ENCODE peak calls at places on chromosomes 7 and 10, in four cellular contexts. Q is A673, E is brain microvascular endothelial cell, T is BE2C. L is an unnamed sample. For H3K27me3, the result is how much of the 10 kb centered on the place peaks cover.

GRCh38 chr7:106001196-106001595 is 38.1 kb downstream of the CDHR3 start:
- DNase-seq in Q (no peak), E (no peak), T (no peak), L (no peak)

GRCh38 chr7:2997014-2997413 is 46.7 kb downstream of the CARD11 start:
- DNase-seq in T (no peak), Q (no peak), E (no peak), L (no peak)

GRCh38 chr7:18505870-18506460 is 10.4 kb downstream of the HDAC9 start:
- DNase-seq in E (peak), Q (no peak), T (no peak), L (no peak)

GRCh38 chr10:130748409-130749057 is 563.0 kb downstream of the TCERG1L start:
- DNase-seq in E (no peak), T (no peak), Q (no peak), L (no peak)

GRCh38 chr10:44786451-44786850 is 124.7 kb upstream of the TMEM72 start:
- DNase-seq in E (peak), Q (no peak), T (no peak), L (no peak)

GRCh38 chr7:90473819-90474218 is 4.4 kb downstream of the PTTG1IP2 start:
- DNase-seq in Q (no peak), T (no peak), E (no peak), L (no peak)

GRCh38 chr10:133465191-133465949 is 11.6 kb downstream of the SCART1 start:
- DNase-seq in E (no peak), T (no peak), Q (no peak), L (no peak)

GRCh38 chr10:71646051-71646450 is 73.5 kb downstream of the C10orf105 start:
- DNase-seq in T (no peak), Q (no peak), E (no peak), L (no peak)

GRCh38 chr10:68301790-68302502 is 29.9 kb upstream of the HNRNPH3 start:
- DNase-seq in E (peak), Q (peak), T (no peak), L (no peak)

GRCh38 chr10:63430999-63431356 is 34.8 kb downstream of the JMJD1C start:
- DNase-seq in Q (no peak), T (no peak), E (no peak), L (no peak)

GRCh38 chr10:120077707-120078492 is 185.4 kb downstream of the SEC23IP start:
- DNase-seq in E (no peak), T (no peak), Q (no peak), L (no peak)

DNA sequence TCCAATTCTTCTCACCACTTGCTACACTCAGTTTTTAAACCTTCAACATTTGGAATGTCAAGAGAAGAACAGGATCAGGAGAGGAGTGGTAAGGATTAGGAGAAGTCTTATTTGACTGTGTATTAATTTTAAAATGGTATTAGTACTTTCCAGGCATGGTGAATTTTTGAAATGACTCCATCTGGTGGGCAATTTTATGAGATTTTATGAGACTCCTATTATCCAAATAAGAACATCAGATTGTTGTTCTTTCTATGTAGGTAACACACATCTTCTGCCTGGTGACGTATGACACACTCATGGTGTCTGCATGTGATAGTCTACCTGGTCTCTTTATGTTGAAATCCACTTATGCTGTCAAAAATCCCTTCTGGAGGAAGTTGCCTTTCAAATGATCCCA is 51.0 kb downstream of the SLC13A1 start:
- DNase-seq in Q (peak), E (no peak), T (no peak), L (no peak)
- TF ChIP-seq CTCF in Q (peak), E (peak), T (peak), L (no peak)

GRCh38 chr10:34815174-34816066 is at the start of gene PARD3:
- DNase-seq in E (no peak), T (peak), Q (peak), L (no peak)

GRCh38 chr10:34812771-34813170 is 2.3 kb downstream of the PARD3 start:
- DNase-seq in Q (no peak), E (no peak), T (no peak), L (no peak)

GRCh38 chr10:34814228-34815173 is 595 bp downstream of the PARD3 start:
- DNase-seq in T (peak), E (no peak), Q (peak), L (no peak)

GRCh38 chr10:34811968-34812514 is 3.1 kb downstream of the PARD3 start:
- DNase-seq in Q (no peak), T (no peak), E (no peak), L (no peak)

GRCh38 chr10:34813626-34814227 is 1.4 kb downstream of the PARD3 start:
- DNase-seq in T (no peak), E (peak), Q (peak), L (no peak)
- H3K4me3 ChIP-seq in T (peak), E (peak), Q (peak), L (peak)

DNA sequence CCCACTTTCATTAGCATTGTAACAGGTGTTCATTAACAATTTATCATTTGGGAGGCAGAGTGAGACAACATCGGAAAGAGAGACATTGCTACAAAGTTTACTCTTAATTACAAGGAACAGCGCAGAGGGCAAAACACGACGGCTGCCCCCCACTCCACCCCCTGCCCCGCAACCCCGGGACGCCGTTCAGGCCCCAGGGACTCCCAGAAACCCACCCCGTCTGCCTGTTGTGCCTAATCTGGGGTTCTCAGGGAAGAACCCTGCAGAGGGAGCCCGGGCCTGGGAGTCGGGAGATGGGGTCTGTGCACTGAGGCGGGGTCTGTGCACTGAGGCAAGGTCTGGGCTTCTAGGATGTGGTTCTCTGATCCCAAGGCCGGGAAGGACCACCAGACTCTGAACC is 25.2 kb downstream of the UNCX start:
- DNase-seq in T (no peak), Q (no peak), E (no peak), L (no peak)
- H3K27me3 ChIP-seq in T (half or more), Q (under half), E (under half), L (half or more)

DNA sequence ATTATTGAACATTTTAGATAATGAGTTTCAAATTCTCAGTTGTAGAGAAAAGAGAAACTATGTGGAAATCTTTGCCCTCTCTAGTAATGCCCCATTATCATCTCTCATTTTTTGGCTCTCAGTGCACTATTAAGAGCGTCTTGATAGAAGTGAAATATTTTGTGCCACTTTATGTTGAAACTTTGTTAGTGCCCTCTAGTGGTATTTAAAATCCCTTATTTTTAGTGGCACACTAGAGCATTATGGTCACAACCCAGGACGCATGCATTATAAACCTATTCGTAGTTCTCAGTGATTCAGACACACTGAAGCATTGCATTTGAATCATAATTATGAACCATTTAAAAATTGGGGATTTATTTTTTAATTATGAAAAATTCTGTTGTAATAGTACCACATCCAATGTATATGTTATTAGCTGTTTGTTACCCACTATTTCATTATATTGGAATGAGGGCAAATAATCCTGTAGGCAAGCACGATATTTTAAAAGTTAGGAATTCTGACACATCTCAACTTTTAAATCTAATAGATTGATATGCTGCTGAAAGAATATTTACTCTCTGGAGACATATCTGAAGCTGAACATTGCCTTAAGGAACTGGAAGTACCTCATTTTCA is 21.9 kb downstream of the PDCD4 start:
- DNase-seq in T (no peak), Q (peak), E (no peak), L (no peak)
- TF ChIP-seq CTCF in T (peak), Q (peak), E (peak), L (peak)

GRCh38 chr7:1995426-1995825 is 237.3 kb downstream of the MAD1L1 start:
- DNase-seq in E (no peak), Q (no peak), T (no peak), L (no peak)
- H3K4me3 ChIP-seq in E (no peak), Q (no peak), T (no peak), L (no peak)